ENCODE peak calls at places on chromosome 17, in nine cellular contexts. C is fibroblast of lung; R is heart right ventricle; U is HAP-1; Q is CD4-positive, alpha-beta memory T cell; G is heart left ventricle; H is CD8-positive, alpha-beta T cell; P is AG04450; D is mesenchymal stem cell. V is an unnamed sample.
A peak's percentile ranks its signal among the peaks of the same experiment; 100 is the strongest.

GRCh38 chr17:65139045-65139764 is 2.0 kb downstream of the RGS9 start:
- DNase-seq in G (no peak), C (no peak), Q (no peak), P (no peak), U (no peak), R (no peak), D (no peak), H (no peak), V (no peak)

GRCh38 chr17:19482571-19482970 is 51.1 kb upstream of the SLC47A1 start:
- DNase-seq in U (peak; percentile 94), Q (no peak), H (no peak), R (no peak), C (peak; percentile 68), D (peak; percentile 39), P (no peak), G (no peak), V (no peak)

GRCh38 chr17:58413684-58414083 is 3.6 kb downstream of the RNF43 start:
- DNase-seq in C (no peak), H (no peak), D (no peak), P (no peak), Q (no peak), R (no peak), U (no peak), G (no peak), V (no peak)

GRCh38 chr17:77602062-77602746 is 356.3 kb upstream of the TNRC6C start:
- DNase-seq in P (no peak), G (peak; percentile 88), C (peak; percentile 65), Q (no peak), D (peak; percentile 27), H (no peak), R (peak; percentile 68), U (no peak), V (no peak)

GRCh38 chr17:81448442-81448841 is 53.2 kb downstream of the BAHCC1 start:
- DNase-seq in H (no peak), Q (no peak), C (no peak), G (no peak), D (no peak), U (no peak), R (no peak), P (no peak), V (no peak)

GRCh38 chr17:58232707-58233156 is 5.7 kb upstream of the LPO start:
- DNase-seq in D (peak; percentile 39), Q (no peak), U (no peak), C (peak; percentile 92), P (peak; percentile 27), R (no peak), H (no peak), G (no peak), V (no peak)

GRCh38 chr17:29883497-29883896 is 46.5 kb downstream of the SSH2 start:
- DNase-seq in Q (no peak), R (no peak), U (no peak), D (no peak), P (no peak), C (peak; percentile 19), G (no peak), H (no peak), V (no peak)

GRCh38 chr17:40312131-40312731 is 3.3 kb downstream of the RARA start:
- DNase-seq in R (peak; percentile 54), G (peak; percentile 81), C (no peak), D (no peak), P (no peak), Q (no peak), U (no peak), H (no peak), V (no peak)

GRCh38 chr17:46178550-46179198 is 14.6 kb downstream of the KANSL1 start:
- DNase-seq in P (no peak), C (peak; percentile 61), D (peak; percentile 74), U (no peak), H (no peak), Q (no peak), R (no peak), G (no peak), V (no peak)

GRCh38 chr17:73297934-73298861 is 13.6 kb downstream of the CDC42EP4 start:
- DNase-seq in D (no peak), H (no peak), U (no peak), R (no peak), C (no peak), P (no peak), Q (no peak), G (no peak), V (no peak)

GRCh38 chr17:2062571-2063183 is 7.8 kb downstream of the HIC1 start:
- DNase-seq in D (peak; percentile 73), R (no peak), P (no peak), G (peak; percentile 49), U (no peak), C (peak; percentile 69), Q (no peak), H (no peak), V (no peak)

GRCh38 chr17:6239237-6239798 is 169.1 kb downstream of the WSCD1 start:
- DNase-seq in H (no peak), U (no peak), Q (no peak), P (no peak), D (no peak), G (no peak), R (no peak), C (no peak), V (no peak)

GRCh38 chr17:3557768-3558583 is at the start of gene TRPV3:
- DNase-seq in Q (peak; percentile 62), R (no peak), P (no peak), G (no peak), H (peak; percentile 37), C (peak; percentile 25), U (no peak), D (no peak), V (peak; percentile 56)

GRCh38 chr17:66777689-66778225 is 57.2 kb upstream of the CACNG5 start:
- DNase-seq in P (no peak), D (peak; percentile 43), G (no peak), H (no peak), R (no peak), U (peak; percentile 70), Q (no peak), C (peak; percentile 70), V (no peak)

GRCh38 chr17:36600936-36601302 is 464 bp upstream of the MRM1 start:
- DNase-seq in Q (no peak), D (no peak), U (no peak), G (no peak), R (no peak), H (no peak), P (no peak), C (no peak), V (peak; percentile 27)

GRCh38 chr17:4340914-4341615 is 25.4 kb downstream of the UBE2G1 start:
- DNase-seq in D (no peak), Q (no peak), P (no peak), U (no peak), G (no peak), C (peak; percentile 35), H (no peak), R (no peak), V (no peak)

GRCh38 chr17:79549111-79549915 is 61.5 kb downstream of the RBFOX3 start:
- DNase-seq in H (no peak), C (no peak), U (no peak), R (no peak), D (no peak), G (no peak), P (no peak), Q (no peak), V (no peak)

GRCh38 chr17:79546386-79546785 is 64.5 kb downstream of the RBFOX3 start:
- DNase-seq in U (no peak), C (no peak), Q (no peak), R (no peak), H (no peak), P (no peak), G (no peak), D (no peak), V (no peak)

GRCh38 chr17:79548116-79548515 is 62.7 kb downstream of the RBFOX3 start:
- DNase-seq in C (no peak), P (no peak), G (no peak), D (no peak), Q (no peak), H (no peak), U (no peak), R (no peak), V (no peak)

GRCh38 chr17:79545251-79546005 is 65.4 kb downstream of the RBFOX3 start:
- DNase-seq in P (no peak), C (no peak), R (no peak), G (no peak), Q (no peak), H (no peak), U (no peak), D (no peak), V (no peak)

GRCh38 chr17:79547586-79547985 is 63.3 kb downstream of the RBFOX3 start:
- DNase-seq in G (no peak), H (no peak), D (no peak), C (no peak), R (no peak), U (no peak), Q (no peak), P (no peak), V (no peak)
- H3K27me3 ChIP-seq in G (peaks cover 30% of the 10 kb centered on the region), H (no peaks in the 10 kb centered on the region), D (no peaks in the 10 kb centered on the region), C (no peaks in the 10 kb centered on the region), R (peaks cover 55% of the 10 kb centered on the region), U (peaks cover 32% of the 10 kb centered on the region), Q (no peaks in the 10 kb centered on the region), P (no peaks in the 10 kb centered on the region), V (no peaks in the 10 kb centered on the region)

DNA sequence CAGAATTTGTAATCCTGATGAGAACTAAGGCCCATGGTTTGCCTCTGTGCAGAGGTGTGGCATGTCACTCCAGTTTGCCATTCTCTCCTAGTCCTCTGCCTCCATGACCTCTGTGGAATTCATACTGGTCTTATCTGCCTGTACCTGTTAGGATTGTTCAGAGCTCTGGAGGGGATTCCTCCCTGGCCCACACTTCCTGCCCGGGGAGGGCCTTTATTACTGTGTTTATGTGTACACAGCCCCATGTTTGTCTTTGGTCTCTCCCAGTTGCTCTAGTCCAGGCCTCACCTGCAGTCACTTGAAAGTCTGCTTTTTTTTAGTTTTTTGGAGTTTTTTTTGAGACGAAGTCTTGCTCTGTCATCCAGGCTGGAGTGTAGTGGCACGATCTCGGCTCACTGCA is 36.4 kb downstream of the RHBDL3 start:
- DNase-seq in P (no peak), G (no peak), Q (no peak), C (no peak), R (no peak), U (no peak), H (no peak), D (no peak), V (no peak)
- H3K27me3 ChIP-seq in P (peaks cover 7% of the 10 kb centered on the region), G (no peaks in the 10 kb centered on the region), Q (no peaks in the 10 kb centered on the region), C (no peaks in the 10 kb centered on the region), R (no peaks in the 10 kb centered on the region), U (peaks cover 3% of the 10 kb centered on the region), H (no peaks in the 10 kb centered on the region), D (peaks cover 52% of the 10 kb centered on the region), V (no peaks in the 10 kb centered on the region)

GRCh38 chr17:79789943-79790804 is 6.7 kb downstream of the CBX8 start:
- DNase-seq in D (no peak), G (peak; percentile 68), Q (no peak), U (peak; percentile 59), P (no peak), C (no peak), H (no peak), R (peak; percentile 55), V (no peak)
- H3K27me3 ChIP-seq in D (peaks cover 61% of the 10 kb centered on the region), G (peaks cover 62% of the 10 kb centered on the region), Q (peaks cover 23% of the 10 kb centered on the region), U (no peaks in the 10 kb centered on the region), P (peaks cover 49% of the 10 kb centered on the region), C (peaks cover 38% of the 10 kb centered on the region), H (peaks cover 39% of the 10 kb centered on the region), R (peaks cover 95% of the 10 kb centered on the region), V (peaks cover 63% of the 10 kb centered on the region)

DNA sequence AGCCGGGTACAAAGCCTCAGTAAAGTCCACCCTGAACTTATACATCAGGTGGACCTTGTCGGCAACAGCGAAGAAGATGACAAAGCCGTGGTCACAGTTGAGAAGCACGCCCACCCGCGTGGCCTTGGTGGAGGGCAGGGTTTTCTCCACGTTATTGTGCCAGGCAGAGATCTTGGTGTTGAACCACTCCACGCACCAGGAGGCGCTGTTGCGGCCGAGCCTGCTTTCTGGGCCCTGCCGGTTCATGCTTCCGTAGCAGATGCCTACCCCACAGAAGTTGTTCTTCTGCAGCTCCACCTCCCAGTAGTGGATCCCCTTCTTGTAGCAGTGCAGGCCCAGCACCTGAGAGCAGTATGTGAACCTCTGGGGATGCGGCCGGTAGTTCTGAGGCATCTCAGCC is 22.1 kb downstream of the TRIM25 start:
- DNase-seq in U (no peak), Q (peak; percentile 44), H (peak; percentile 63), D (no peak), P (no peak), C (no peak), R (peak; percentile 44), G (no peak), V (peak; percentile 44)
- H3K27me3 ChIP-seq in U (no peaks in the 10 kb centered on the region), Q (no peaks in the 10 kb centered on the region), H (no peaks in the 10 kb centered on the region), D (no peaks in the 10 kb centered on the region), P (no peaks in the 10 kb centered on the region), C (no peaks in the 10 kb centered on the region), R (no peaks in the 10 kb centered on the region), G (no peaks in the 10 kb centered on the region), V (no peaks in the 10 kb centered on the region)